ENCODE peak calls at places on chromosomes 12 and 14, in five cellular contexts. I is astrocyte of the spinal cord, S is skeletal muscle cell, G is A172, B is caudate nucleus. M is an unnamed sample.

GRCh38 chr14:74405663-74406062 is 20.3 kb downstream of the SYNDIG1L start:
- DNase-seq in I (no peak), S (no peak), G (no peak), B (no peak), M (no peak)

GRCh38 chr12:104286538-104287482 is 16.7 kb upstream of the EID3 start:
- DNase-seq in I (peak), S (peak), G (peak), B (peak), M (peak)

GRCh38 chr14:96710060-96710636 is 87.0 kb upstream of the VRK1 start:
- DNase-seq in I (no peak), S (no peak), G (no peak), B (no peak), M (no peak)

GRCh38 chr14:103556976-103557758 is 5.3 kb downstream of the BAG5 start:
- DNase-seq in I (no peak), S (no peak), G (no peak), B (no peak), M (no peak)

GRCh38 chr12:9115731-9116689 is at the start of gene A2M:
- DNase-seq in I (no peak), S (peak), G (no peak), B (no peak), M (no peak)

GRCh38 chr12:66149702-66150398 is 19.3 kb upstream of the LLPH start:
- DNase-seq in I (no peak), S (no peak), G (no peak), B (no peak), M (no peak)

GRCh38 chr14:104281768-104282301 is 143.4 kb downstream of the KIF26A start:
- DNase-seq in I (no peak), S (no peak), G (no peak), B (no peak), M (no peak)

GRCh38 chr12:12224240-12224940 is 42.5 kb downstream of the LRP6 start:
- DNase-seq in I (peak), S (no peak), G (no peak), B (no peak), M (no peak)

GRCh38 chr14:95327558-95328374 is 8.1 kb upstream of the CLMN start:
- DNase-seq in I (no peak), S (no peak), G (no peak), B (no peak), M (no peak)

GRCh38 chr12:31465002-31465401 is 125.9 kb downstream of the DENND5B start:
- DNase-seq in I (no peak), S (no peak), G (no peak), B (no peak), M (no peak)

GRCh38 chr12:12608557-12608957 is 3.1 kb upstream of the CREBL2 start:
- DNase-seq in I (peak), S (no peak), G (no peak), B (no peak), M (no peak)

GRCh38 chr12:25307818-25308217 is 57.1 kb upstream of the KRAS start:
- DNase-seq in I (no peak), S (no peak), G (no peak), B (no peak), M (no peak)

GRCh38 chr12:31315089-31315725 is 10.7 kb downstream of the SINHCAF start:
- DNase-seq in I (no peak), S (no peak), G (no peak), B (no peak), M (no peak)

GRCh38 chr12:115191342-115191741 is 507.4 kb upstream of the TBX3 start:
- DNase-seq in I (no peak), S (no peak), G (no peak), B (no peak), M (no peak)

M was measured in SHP77 treated with DMSO at 0.1 percent for 48 hours.